ENCODE peak calls at places on chromosomes 12 and 14, in eight cellular contexts. Z is activated CD4-positive, alpha-beta T cell treated with anti-CD3 and anti-CD28 coated beads, Interleukin-2, amount 50 U/mL, for 48 hours; N is T-cell; P is RPMI7951; O is stomach; L is stimulated activated CD4-positive, alpha-beta T cell treated with anti-CD3 and anti-CD28 coated beads, TNF-alpha, amount 100 ng/mL, for 1 hour; D is 8988T; V is GM23248. G is an unnamed sample.

GRCh38 chr12:8662592-8662991 is at the start of gene MFAP5:
- DNase-seq in Z (no peak), N (no peak), P (no peak), O (no peak), L (no peak), D (no peak), V (peak), G (no peak)

GRCh38 chr14:68459480-68460136 is 333.3 kb downstream of the ZFP36L1 start:
- DNase-seq in Z (no peak), N (no peak), P (no peak), O (no peak), L (no peak), D (no peak), V (no peak), G (no peak)

GRCh38 chr14:61553730-61554641 is 141.3 kb upstream of the HIF1A start:
- DNase-seq in Z (no peak), N (no peak), P (peak), O (no peak), L (no peak), D (no peak), V (peak), G (no peak)

GRCh38 chr14:45868377-45868776 is 615.4 kb upstream of the MIS18BP1 start:
- DNase-seq in Z (no peak), N (no peak), P (no peak), O (no peak), L (no peak), D (no peak), V (no peak), G (no peak)

GRCh38 chr12:104610513-104611235 is 153.9 kb downstream of the CHST11 start:
- DNase-seq in Z (no peak), N (no peak), P (no peak), O (no peak), L (no peak), D (no peak), V (no peak), G (no peak)

GRCh38 chr14:104316121-104316722 is 177.8 kb downstream of the KIF26A start:
- DNase-seq in Z (no peak), N (no peak), P (no peak), O (peak), L (no peak), D (no peak), V (no peak), G (no peak)

GRCh38 chr12:38540156-38540555 is 223.6 kb downstream of the ALG10B start:
- DNase-seq in Z (no peak), N (no peak), P (no peak), O (no peak), L (no peak), D (no peak), V (no peak), G (no peak)

GRCh38 chr14:29927596-29928341 is at the start of gene PRKD1:
- DNase-seq in Z (no peak), N (no peak), P (peak), O (peak), L (no peak), D (no peak), V (peak), G (no peak)

GRCh38 chr12:4011597-4011996 is 138.4 kb upstream of the PARP11 start:
- DNase-seq in Z (no peak), N (no peak), P (no peak), O (no peak), L (no peak), D (no peak), V (no peak), G (no peak)

GRCh38 chr12:95143784-95144205 is 70.4 kb upstream of the NR2C1 start:
- DNase-seq in Z (no peak), N (no peak), P (no peak), O (no peak), L (no peak), D (no peak), V (peak), G (no peak)

GRCh38 chr12:1505151-1505450 is 89.3 kb downstream of the FBXL14 start:
- DNase-seq in Z (no peak), N (no peak), P (no peak), O (no peak), L (no peak), D (no peak), V (no peak), G (no peak)

GRCh38 chr14:35352274-35353233 is 52.0 kb downstream of the NFKBIA start:
- DNase-seq in Z (no peak), N (no peak), P (no peak), O (no peak), L (no peak), D (no peak), V (no peak), G (no peak)

GRCh38 chr14:24315807-24316596 is 4.7 kb downstream of the LTB4R start:
- DNase-seq in Z (no peak), N (no peak), P (no peak), O (peak), L (no peak), D (no peak), V (peak), G (no peak)

GRCh38 chr14:61832783-61833182 is 70.6 kb downstream of the SNAPC1 start:
- DNase-seq in Z (no peak), N (no peak), P (no peak), O (no peak), L (no peak), D (no peak), V (no peak), G (no peak)

GRCh38 chr12:45966486-45966885 is 23.9 kb downstream of the SCAF11 start:
- DNase-seq in Z (no peak), N (no peak), P (peak), O (no peak), L (no peak), D (no peak), V (peak), G (no peak)

GRCh38 chr12:63028951-63029350 is 94.0 kb upstream of the PPM1H start:
- DNase-seq in Z (no peak), N (no peak), P (no peak), O (no peak), L (no peak), D (no peak), V (no peak), G (no peak)

GRCh38 chr12:40775681-40776080 is 83.4 kb downstream of the CNTN1 start:
- DNase-seq in Z (no peak), N (no peak), P (no peak), O (no peak), L (no peak), D (no peak), V (peak), G (no peak)

GRCh38 chr14:76550534-76550933 is 174.6 kb downstream of the ESRRB start:
- DNase-seq in Z (no peak), N (no peak), P (peak), O (no peak), L (no peak), D (no peak), V (peak), G (no peak)

GRCh38 chr14:28242895-28243294 is 523.7 kb upstream of the FOXG1 start:
- DNase-seq in Z (no peak), N (no peak), P (no peak), O (no peak), L (no peak), D (no peak), V (no peak), G (no peak)

GRCh38 chr12:56256326-56256960 is 1.7 kb downstream of the ANKRD52 start:
- DNase-seq in Z (no peak), N (no peak), P (peak), O (no peak), L (no peak), D (no peak), V (peak), G (no peak)

GRCh38 chr12:108146035-108146893 is 17.2 kb downstream of the WSCD2 start:
- DNase-seq in Z (no peak), N (no peak), P (no peak), O (no peak), L (no peak), D (no peak), V (no peak), G (no peak)

GRCh38 chr12:43882578-43883178 is 46.8 kb downstream of the TMEM117 start:
- DNase-seq in Z (peak), N (no peak), P (peak), O (no peak), L (no peak), D (peak), V (peak), G (peak)

GRCh38 chr14:55901281-55901680 is 216.9 kb upstream of the PELI2 start:
- DNase-seq in Z (no peak), N (no peak), P (no peak), O (no peak), L (no peak), D (no peak), V (no peak), G (no peak)

GRCh38 chr12:74283646-74284045 is 254.0 kb upstream of the ATXN7L3B start:
- DNase-seq in Z (no peak), N (no peak), P (no peak), O (no peak), L (no peak), D (no peak), V (no peak), G (no peak)

GRCh38 chr14:85300119-85300518 is 229.8 kb upstream of the FLRT2 start:
- DNase-seq in Z (no peak), N (no peak), P (no peak), O (no peak), L (no peak), D (no peak), V (no peak), G (no peak)

GRCh38 chr12:45121224-45121623 is 70.3 kb upstream of the DBX2 start:
- DNase-seq in Z (no peak), N (no peak), P (no peak), O (no peak), L (no peak), D (no peak), V (no peak), G (no peak)

GRCh38 chr12:49527361-49528130 is 11.3 kb upstream of the KCNH3 start:
- DNase-seq in Z (no peak), N (no peak), P (no peak), O (peak), L (no peak), D (no peak), V (no peak), G (no peak)

GRCh38 chr12:88725592-88726143 is 145.4 kb upstream of the KITLG start:
- DNase-seq in Z (no peak), N (no peak), P (no peak), O (no peak), L (no peak), D (no peak), V (no peak), G (no peak)

GRCh38 chr14:33578461-33579216 is 372.2 kb downstream of the EGLN3 start:
- DNase-seq in Z (no peak), N (no peak), P (no peak), O (no peak), L (no peak), D (no peak), V (no peak), G (no peak)

GRCh38 chr12:13390381-13390856 is 193.9 kb downstream of the EMP1 start:
- DNase-seq in Z (no peak), N (no peak), P (peak), O (peak), L (no peak), D (no peak), V (peak), G (no peak)

GRCh38 chr14:32507029-32507984 is 178.2 kb downstream of the AKAP6 start:
- DNase-seq in Z (no peak), N (no peak), P (peak), O (no peak), L (no peak), D (no peak), V (peak), G (no peak)

GRCh38 chr12:49553512-49554088 is 14.3 kb downstream of the MCRS1 start:
- DNase-seq in Z (no peak), N (no peak), P (peak), O (no peak), L (no peak), D (peak), V (peak), G (no peak)

GRCh38 chr14:93017341-93017797 is 94.4 kb downstream of the CHGA start:
- DNase-seq in Z (no peak), N (no peak), P (no peak), O (peak), L (no peak), D (no peak), V (no peak), G (no peak)

GRCh38 chr14:89534896-89535615 is 118.0 kb upstream of the FOXN3 start:
- DNase-seq in Z (no peak), N (no peak), P (no peak), O (no peak), L (no peak), D (no peak), V (peak), G (no peak)

GRCh38 chr14:81589381-81590065 is 55.9 kb upstream of the SEL1L start:
- DNase-seq in Z (peak), N (no peak), P (no peak), O (no peak), L (no peak), D (no peak), V (peak), G (no peak)

GRCh38 chr14:24179961-24180726 is 8.3 kb downstream of the REC8 start:
- DNase-seq in Z (no peak), N (no peak), P (peak), O (no peak), L (no peak), D (no peak), V (peak), G (no peak)